ENCODE peak calls at places on chromosomes 13 and 19, in nine cellular contexts. Y is IMR-90, G is neural crest cell, K is Panc1, S is SK-N-SH, B is WTC11, I is endothelial cell, F is colonic mucosa, N is heart right ventricle. P is an unnamed sample.

GRCh38 chr13:39144941-39145533 is 106.8 kb downstream of the NHLRC3 start:
- DNase-seq in B (peak), N (peak), Y (peak), K (peak), I (peak), S (peak), G (peak), F (peak), P (peak)

GRCh38 chr13:59906413-59907027 is 257.2 kb downstream of the DIAPH3 start:
- DNase-seq in I (no peak), B (no peak), K (no peak), F (no peak), Y (peak), N (no peak), G (no peak), S (peak), P (peak)

GRCh38 chr19:44796701-44797115 is 12.2 kb upstream of the BCAM start:
- DNase-seq in B (no peak), I (peak), Y (peak), S (no peak), K (no peak), N (peak), F (no peak), G (no peak), P (no peak)

GRCh38 chr13:72186730-72187422 is 319.9 kb upstream of the DACH1 start:
- DNase-seq in Y (no peak), B (no peak), K (no peak), N (no peak), G (no peak), I (no peak), F (peak), S (no peak), P (no peak)

GRCh38 chr19:5809053-5809452 is 4.2 kb downstream of the NRTN start:
- DNase-seq in G (no peak), S (no peak), F (no peak), B (no peak), K (no peak), N (no peak), Y (no peak), I (no peak), P (no peak)

GRCh38 chr19:3670258-3670795 is 29.9 kb downstream of the PIP5K1C start:
- DNase-seq in S (no peak), B (no peak), I (no peak), N (peak), K (no peak), F (peak), Y (peak), G (no peak), P (no peak)

GRCh38 chr13:43041368-43041921 is 18.1 kb downstream of the DNAJC15 start:
- DNase-seq in F (no peak), G (no peak), K (no peak), I (no peak), N (no peak), Y (peak), S (no peak), B (no peak), P (no peak)

GRCh38 chr19:13781547-13781946 is 7.3 kb downstream of the C19orf53 start:
- DNase-seq in S (peak), K (no peak), Y (peak), B (peak), N (peak), F (peak), I (peak), G (peak), P (peak)

GRCh38 chr13:87671031-87671823 is at the start of gene SLITRK5:
- DNase-seq in S (peak), B (peak), G (peak), N (peak), I (peak), K (no peak), F (peak), Y (peak), P (no peak)

GRCh38 chr19:44552324-44552723 is 22.8 kb upstream of the CEACAM20 start:
- DNase-seq in Y (no peak), I (peak), K (no peak), N (no peak), F (peak), B (peak), S (peak), G (peak), P (peak)

GRCh38 chr13:58376349-58376748 is 744.8 kb downstream of the PCDH17 start:
- DNase-seq in G (no peak), S (no peak), I (no peak), B (no peak), Y (no peak), K (no peak), F (no peak), N (no peak), P (no peak)

GRCh38 chr13:76027131-76027530 is 391.0 kb downstream of the LMO7 start:
- DNase-seq in N (no peak), F (no peak), Y (no peak), I (no peak), B (no peak), K (no peak), S (no peak), G (no peak), P (no peak)

GRCh38 chr19:29876414-29876813 is 64.6 kb downstream of the CCNE1 start:
- DNase-seq in N (no peak), Y (no peak), G (no peak), B (no peak), S (no peak), F (no peak), I (no peak), K (no peak), P (no peak)

GRCh38 chr19:16330811-16331690 is 6.4 kb downstream of the KLF2 start:
- DNase-seq in K (no peak), N (no peak), I (no peak), B (no peak), S (no peak), F (no peak), Y (no peak), G (no peak), P (no peak)

GRCh38 chr19:38263696-38264485 is 482 bp upstream of the SPINT2 start:
- DNase-seq in I (no peak), K (no peak), Y (peak), F (peak), B (peak), S (peak), N (no peak), G (no peak), P (peak)

GRCh38 chr13:50846861-50847475 is 3.5 kb upstream of the DLEU7 start:
- DNase-seq in I (no peak), N (no peak), F (no peak), K (no peak), G (no peak), Y (no peak), S (no peak), B (no peak), P (no peak)

DNA sequence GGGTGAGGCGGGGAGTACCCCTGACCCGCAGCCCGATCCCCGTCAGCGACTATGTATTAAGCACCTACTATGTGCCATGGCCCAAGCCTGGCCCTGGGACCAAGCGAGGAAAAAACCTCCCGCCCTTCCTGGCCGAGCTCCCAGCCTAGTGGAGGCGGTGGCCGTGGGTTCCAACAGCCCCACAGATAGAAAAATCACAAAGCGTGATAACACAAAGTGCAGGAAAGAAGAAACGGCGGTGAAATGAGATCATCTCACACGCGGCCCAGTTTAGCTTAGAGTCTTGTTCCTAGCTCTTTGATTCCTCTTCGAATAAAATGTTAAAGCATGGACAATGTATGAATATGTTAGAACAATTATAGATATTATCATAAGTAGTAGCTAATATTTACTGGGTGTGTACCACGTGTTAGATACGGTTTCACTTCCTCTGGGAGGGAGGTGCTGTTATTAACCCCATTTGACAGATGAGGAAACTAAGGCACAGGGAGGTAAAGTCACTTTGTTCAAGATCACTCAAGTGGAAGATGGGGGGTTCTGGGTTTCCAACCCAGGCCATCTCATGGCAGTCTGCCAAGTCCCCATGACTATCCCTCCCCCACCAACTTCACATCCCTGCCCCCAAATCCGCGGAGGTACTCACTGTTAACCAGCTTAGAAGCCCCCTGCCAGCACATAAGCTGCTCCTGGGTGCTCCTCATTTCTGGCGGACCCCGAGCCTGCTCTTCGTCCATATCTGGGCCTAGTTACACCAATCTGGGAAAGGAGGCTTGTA is 1.2 kb upstream of the FXYD7 start:
- DNase-seq in F (no peak), N (no peak), Y (no peak), K (no peak), B (no peak), S (no peak), I (no peak), G (no peak), P (no peak)
- TF ChIP-seq CTCF in F (no peak), N (no peak), Y (no peak), K (peak), B (no peak), S (peak), I (no peak), G (no peak), P (no peak)

GRCh38 chr19:40552848-40553247 is 23.8 kb upstream of the SHKBP1 start:
- DNase-seq in S (no peak), N (no peak), K (no peak), B (no peak), F (no peak), Y (no peak), I (no peak), G (no peak), P (no peak)

GRCh38 chr19:40555978-40556689 is 20.5 kb upstream of the SHKBP1 start:
- DNase-seq in I (no peak), N (no peak), K (no peak), Y (no peak), B (no peak), S (no peak), G (no peak), F (no peak), P (no peak)

GRCh38 chr19:40550951-40551350 is 25.7 kb upstream of the SHKBP1 start:
- DNase-seq in S (no peak), N (no peak), G (no peak), I (no peak), F (no peak), B (no peak), K (no peak), Y (no peak), P (no peak)

GRCh38 chr19:40556953-40557530 is 19.6 kb upstream of the SHKBP1 start:
- DNase-seq in Y (no peak), I (no peak), G (no peak), K (no peak), S (no peak), B (no peak), N (no peak), F (no peak), P (no peak)

GRCh38 chr19:40553885-40554857 is 22.5 kb upstream of the SHKBP1 start:
- DNase-seq in I (no peak), K (no peak), N (no peak), B (peak), Y (no peak), S (no peak), G (no peak), F (no peak), P (peak)
- TF ChIP-seq CTCF in I (no peak), K (no peak), N (no peak), B (no peak), Y (no peak), S (no peak), G (no peak), F (no peak), P (no peak)

GRCh38 chr13:73341748-73342147 is 282.9 kb downstream of the KLF5 start:
- DNase-seq in G (no peak), K (no peak), I (no peak), B (no peak), F (no peak), S (no peak), N (no peak), Y (peak), P (no peak)
- TF ChIP-seq CTCF in G (no peak), K (no peak), I (no peak), B (no peak), F (no peak), S (no peak), N (no peak), Y (no peak), P (no peak)

GRCh38 chr19:11551603-11552235 is 7.3 kb downstream of the ELOF1 start:
- DNase-seq in N (no peak), G (no peak), B (peak), K (no peak), Y (no peak), S (peak), F (no peak), I (peak), P (peak)
- TF ChIP-seq CTCF in N (no peak), G (peak), B (peak), K (no peak), Y (peak), S (peak), F (no peak), I (peak), P (no peak)

P was measured in Calu3.